ENCODE peak calls at places on chromosomes 16 and 17, in seven cellular contexts. T, X, K, H, V, W and R are unnamed samples.

GRCh38 chr17:3531266-3532101 is 26.1 kb downstream of the TRPV3 start:
- DNase-seq in K (no peak), X (peak; percentile 45), H (no peak), T (no peak), W (no peak), V (no peak), R (peak; percentile 66)

GRCh38 chr17:76263896-76264295 is 1.3 kb upstream of the UBALD2 start:
- DNase-seq in V (no peak), W (no peak), X (no peak), H (no peak), K (no peak), T (no peak), R (no peak)

GRCh38 chr17:50169121-50169764 is 3.4 kb downstream of the SGCA start:
- DNase-seq in T (peak; percentile 43), H (peak; percentile 82), K (peak; percentile 28), X (no peak), V (peak; percentile 56), W (peak; percentile 82), R (no peak)

GRCh38 chr16:56513972-56514371 is 5.9 kb downstream of the BBS2 start:
- DNase-seq in H (peak; percentile 83), T (peak; percentile 2), V (no peak), X (peak; percentile 36), K (no peak), W (peak; percentile 87), R (no peak)

GRCh38 chr17:9309216-9309615 is 266.4 kb downstream of the STX8 start:
- DNase-seq in V (no peak), T (no peak), H (no peak), W (no peak), K (no peak), X (no peak), R (no peak)

GRCh38 chr17:8012045-8012580 is 9.7 kb downstream of the GUCY2D start:
- DNase-seq in T (no peak), V (no peak), K (no peak), W (no peak), H (no peak), X (no peak), R (no peak)

GRCh38 chr17:77959926-77960521 is 1.5 kb downstream of the TNRC6C start:
- DNase-seq in X (no peak), V (no peak), K (peak; percentile 7), H (peak; percentile 29), W (no peak), T (peak; percentile 11), R (no peak)

GRCh38 chr17:29042679-29043538 is at the start of gene PIPOX:
- DNase-seq in W (no peak), H (peak; percentile 35), T (no peak), K (no peak), V (no peak), X (peak; percentile 8), R (no peak)

GRCh38 chr16:87042551-87043272 is 274.5 kb downstream of the C16orf95 start:
- DNase-seq in W (no peak), V (no peak), H (no peak), X (no peak), K (no peak), T (no peak), R (no peak)

GRCh38 chr16:15739940-15740339 is 89.9 kb downstream of the NDE1 start:
- DNase-seq in H (no peak), W (no peak), V (no peak), X (no peak), T (no peak), K (no peak), R (no peak)

GRCh38 chr16:67833035-67833417 is 9.1 kb upstream of the THAP11 start:
- DNase-seq in K (no peak), V (no peak), T (no peak), X (no peak), H (no peak), W (no peak), R (no peak)

GRCh38 chr16:50683689-50684374 is 2.7 kb upstream of the SNX20 start:
- DNase-seq in T (peak; percentile 50), H (peak; percentile 21), V (no peak), K (no peak), X (no peak), W (peak; percentile 93), R (no peak)

GRCh38 chr17:27938864-27939263 is 45.7 kb upstream of the LYRM9 start:
- DNase-seq in K (no peak), T (no peak), W (no peak), X (no peak), V (no peak), H (no peak), R (no peak)

GRCh38 chr17:73952136-73952497 is 251.4 kb upstream of the RPL38 start:
- DNase-seq in K (no peak), X (no peak), V (no peak), T (no peak), W (no peak), H (no peak), R (no peak)

GRCh38 chr16:84699147-84699711 is 571 bp upstream of the USP10 start:
- DNase-seq in X (no peak), W (no peak), H (peak; percentile 46), V (no peak), T (peak; percentile 20), K (peak; percentile 0), R (no peak)

GRCh38 chr17:45146616-45147101 is 1.6 kb upstream of the HEXIM1 start:
- DNase-seq in T (no peak), W (no peak), X (peak; percentile 53), K (no peak), V (no peak), H (no peak), R (no peak)

GRCh38 chr17:82411396-82412053 is 6.6 kb upstream of the HEXD start:
- DNase-seq in X (no peak), W (no peak), T (no peak), H (no peak), K (no peak), V (no peak), R (peak; percentile 22)

GRCh38 chr16:67855789-67856188 is 8.3 kb upstream of the CENPT start:
- DNase-seq in H (no peak), T (no peak), V (no peak), K (no peak), W (no peak), X (no peak), R (no peak)

GRCh38 chr17:10649602-10650001 is 7.5 kb downstream of the MYH3 start:
- DNase-seq in H (no peak), T (no peak), W (no peak), V (no peak), X (no peak), K (no peak), R (no peak)

GRCh38 chr17:77471984-77472836 is 331.4 kb downstream of the SEC14L1 start:
- DNase-seq in W (no peak), K (no peak), T (no peak), V (no peak), H (peak; percentile 54), X (no peak), R (no peak)

GRCh38 chr17:78617371-78618061 is 40.3 kb upstream of the DNAH17 start:
- DNase-seq in W (no peak), T (no peak), H (no peak), X (no peak), K (no peak), V (no peak), R (no peak)

GRCh38 chr17:19359151-19359550 is 3.4 kb downstream of the B9D1 start:
- DNase-seq in X (no peak), V (no peak), K (no peak), H (no peak), T (no peak), W (no peak), R (no peak)

GRCh38 chr16:25151996-25152395 is 40.5 kb downstream of the LCMT1 start:
- DNase-seq in X (no peak), W (no peak), T (no peak), V (no peak), K (no peak), H (no peak), R (no peak)

GRCh38 chr17:43669971-43670644 is 8.4 kb upstream of the MEOX1 start:
- DNase-seq in X (peak; percentile 17), H (no peak), V (no peak), W (no peak), T (no peak), K (no peak), R (peak; percentile 42)

GRCh38 chr16:11232852-11233726 is 22.9 kb downstream of the SOCS1 start:
- DNase-seq in H (no peak), K (peak; percentile 83), T (peak; percentile 91), V (no peak), X (no peak), W (peak; percentile 81), R (peak; percentile 79)

GRCh38 chr16:53417011-53417410 is 17.3 kb upstream of the RBL2 start:
- DNase-seq in V (no peak), K (no peak), T (no peak), W (peak; percentile 27), X (no peak), H (no peak), R (no peak)

GRCh38 chr16:4591706-4592470 is 22.8 kb downstream of the UBALD1 start:
- DNase-seq in K (no peak), T (no peak), V (no peak), X (no peak), H (no peak), W (no peak), R (no peak)

GRCh38 chr17:21677126-21677910 is 15.0 kb upstream of the KCNJ18 start:
- DNase-seq in H (no peak), T (no peak), K (no peak), W (no peak), X (no peak), V (no peak), R (no peak)

GRCh38 chr16:84555418-84556196 is 51.1 kb upstream of the MEAK7 start:
- DNase-seq in K (no peak), X (no peak), T (no peak), V (no peak), W (no peak), H (peak; percentile 47), R (no peak)

GRCh38 chr17:37605081-37605480 is 4.1 kb downstream of the SYNRG start:
- DNase-seq in X (no peak), H (no peak), W (no peak), V (no peak), K (no peak), T (no peak), R (no peak)